ENCODE peak calls at places on chromosomes 12 and 14, in six cellular contexts. I is fibroblast of mammary gland, R is B cell, N is left ventricle myocardium inferior, G is HL-60, M is dorsolateral prefrontal cortex. U is an unnamed sample.
A peak's percentile ranks its signal among the peaks of the same experiment; 100 is the strongest.

GRCh38 chr12:47781479-47782371 is 8.7 kb downstream of the SLC48A1 start:
- DNase-seq in I (no peak), R (no peak), N (no peak), G (no peak), M (no peak), U (no peak)

GRCh38 chr12:128388461-128388921 is 121.5 kb downstream of the TMEM132C start:
- DNase-seq in I (no peak), R (no peak), N (peak; percentile 26), G (no peak), M (no peak), U (no peak)

GRCh38 chr12:113980537-113981337 is 14.6 kb upstream of the RBM19 start:
- DNase-seq in I (peak; percentile 75), R (no peak), N (no peak), G (peak; percentile 33), M (peak; percentile 56), U (peak; percentile 55)

GRCh38 chr14:51967521-51967920 is 21.8 kb upstream of the RTRAF start:
- DNase-seq in I (no peak), R (no peak), N (no peak), G (no peak), M (no peak), U (no peak)

GRCh38 chr14:33475623-33476022 is 475.3 kb downstream of the EGLN3 start:
- DNase-seq in I (peak; percentile 17), R (no peak), N (no peak), G (peak; percentile 3), M (peak; percentile 61), U (peak; percentile 83)

GRCh38 chr12:751828-752672 is at the start of gene WNK1:
- DNase-seq in I (peak; percentile 99), R (peak; percentile 98), N (peak; percentile 97), G (peak; percentile 97), M (peak; percentile 97), U (peak; percentile 97)

GRCh38 chr12:17342381-17342961 is 736.5 kb upstream of the LMO3 start:
- DNase-seq in I (no peak), R (no peak), N (no peak), G (no peak), M (no peak), U (no peak)

GRCh38 chr12:124463341-124463861 is 104.0 kb downstream of the NCOR2 start:
- DNase-seq in I (no peak), R (no peak), N (no peak), G (no peak), M (peak; percentile 74), U (no peak)

GRCh38 chr12:1605129-1606020 is 11.0 kb upstream of the FBXL14 start:
- DNase-seq in I (peak; percentile 85), R (peak; percentile 72), N (peak; percentile 66), G (peak; percentile 78), M (peak; percentile 76), U (peak; percentile 74)

GRCh38 chr14:22176930-22177329 is 412.1 kb downstream of the DAD1 start:
- DNase-seq in I (no peak), R (no peak), N (no peak), G (no peak), M (no peak), U (no peak)

GRCh38 chr14:60722836-60723217 is 1.3 kb downstream of the SIX4 start:
- DNase-seq in I (peak; percentile 6), R (no peak), N (no peak), G (no peak), M (no peak), U (no peak)

GRCh38 chr12:10015450-10015849 is 5.0 kb downstream of the CLEC12B start:
- DNase-seq in I (peak; percentile 3), R (no peak), N (no peak), G (no peak), M (no peak), U (no peak)
- TF ChIP-seq CTCF in I (no peak), R (no peak), N (no peak), G (no peak), M (no peak), U (no peak)

GRCh38 chr14:95431199-95432145 is 85.0 kb downstream of the SYNE3 start:
- DNase-seq in I (peak; percentile 71), R (no peak), N (no peak), G (peak; percentile 20), M (no peak), U (peak; percentile 24)
- TF ChIP-seq CTCF in I (peak; percentile 58), R (peak; percentile 53), N (peak; percentile 62), G (peak; percentile 42), M (peak; percentile 61), U (peak; percentile 59)

GRCh38 chr14:101371691-101372493 is 189.4 kb upstream of the DIO3 start:
- DNase-seq in I (no peak), R (no peak), N (no peak), G (no peak), M (no peak), U (no peak)
- TF ChIP-seq CTCF in I (no peak), R (no peak), N (no peak), G (no peak), M (no peak), U (no peak)

DNA sequence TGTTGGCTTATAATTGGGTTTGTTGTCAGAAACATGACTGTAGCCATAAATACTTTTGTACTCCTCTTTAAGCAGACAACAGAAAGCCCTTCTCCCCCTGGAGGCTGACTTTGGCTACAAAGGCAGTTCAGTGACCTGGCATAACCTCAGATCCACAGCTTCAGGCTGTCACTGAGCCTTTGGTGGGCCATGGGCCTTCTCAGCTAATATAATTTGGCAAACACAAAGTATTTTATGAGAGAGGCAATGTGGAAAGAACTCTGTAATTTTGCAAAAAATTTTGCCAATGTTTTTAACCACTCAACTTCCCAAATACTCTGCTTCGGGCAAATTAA is 15.5 kb upstream of the MGP start:
- DNase-seq in I (no peak), R (no peak), N (peak; percentile 35), G (no peak), M (no peak), U (no peak)
- TF ChIP-seq CTCF in I (no peak), R (no peak), N (peak; percentile 50), G (no peak), M (no peak), U (no peak)

DNA sequence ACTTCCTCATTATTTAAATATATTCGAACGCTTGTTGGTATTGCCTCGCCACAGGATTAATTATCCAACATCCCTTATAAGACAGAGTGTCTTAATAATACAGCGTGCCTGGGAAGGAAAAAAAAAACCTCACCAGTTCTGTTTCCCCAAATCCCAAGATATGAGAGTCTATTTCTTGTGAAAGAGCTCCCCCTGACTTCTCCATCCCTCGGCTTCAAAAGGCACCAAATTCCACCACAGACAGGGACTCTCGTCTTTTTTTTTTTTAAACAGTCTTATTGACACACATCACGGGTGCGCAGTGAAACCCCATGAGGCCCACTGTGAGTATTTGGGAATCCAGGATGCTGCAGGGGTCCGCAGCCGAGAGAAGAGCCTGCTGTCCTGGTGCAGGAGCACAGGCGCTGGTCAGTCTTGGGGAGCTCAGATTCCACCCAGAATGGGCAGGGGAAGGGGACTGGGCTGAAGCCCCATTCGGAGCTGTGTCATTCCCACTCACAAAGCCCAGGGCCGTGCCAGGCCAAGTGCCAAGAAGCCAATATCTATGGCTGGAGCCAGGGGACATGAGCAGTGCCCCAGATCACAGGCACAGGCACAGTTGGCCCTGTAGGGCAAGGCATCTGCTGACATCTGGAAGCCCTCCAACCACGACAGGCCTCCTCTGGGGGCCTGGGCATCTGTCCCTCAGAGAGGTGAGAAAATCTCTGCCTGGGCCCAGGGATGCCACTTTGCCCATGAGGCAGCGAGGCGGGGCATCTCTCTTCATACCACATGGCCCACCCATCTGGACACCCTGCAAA is 71.9 kb downstream of the BCL11B start:
- DNase-seq in I (peak; percentile 1), R (no peak), N (peak; percentile 53), G (no peak), M (no peak), U (no peak)
- TF ChIP-seq CTCF in I (peak; percentile 11), R (no peak), N (peak; percentile 9), G (no peak), M (peak; percentile 31), U (no peak)

DNA sequence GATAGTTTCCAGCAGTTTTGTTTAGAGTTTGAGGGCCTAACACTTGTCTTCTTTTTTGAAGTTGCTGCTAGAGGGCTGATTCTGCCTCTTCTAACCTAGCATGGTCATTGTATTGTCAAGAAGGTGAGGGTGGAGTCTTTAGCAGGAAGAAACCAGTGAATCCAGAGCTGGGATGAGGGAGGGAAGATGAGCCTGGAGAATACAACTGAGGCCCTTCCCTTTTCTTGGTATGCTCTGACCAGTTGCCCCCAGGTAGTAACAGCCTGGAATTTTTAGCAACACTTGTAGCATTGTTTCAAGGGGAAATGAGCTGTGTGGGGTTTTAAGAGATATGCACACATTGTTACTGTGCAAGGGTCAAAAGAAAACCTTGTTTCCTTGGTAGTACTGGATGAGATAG is 9.0 kb downstream of the FLVCR2 start:
- DNase-seq in I (no peak), R (no peak), N (no peak), G (no peak), M (no peak), U (no peak)
- TF ChIP-seq CTCF in I (no peak), R (no peak), N (no peak), G (no peak), M (no peak), U (no peak)

U was measured in endothelial cell.